ENCODE peak calls at places on chromosomes 7 and 10, in seven cellular contexts. P is ascending aorta, V is body of pancreas, S is tibial nerve, K is aorta, X is heart right ventricle, D is psoas muscle. J is an unnamed sample.

GRCh38 chr7:495761-496321 is 23.8 kb downstream of the PDGFA start:
- DNase-seq in P (no peak), V (peak; percentile 14), S (no peak), K (peak; percentile 61), X (peak; percentile 6), D (peak; percentile 9), J (no peak)

GRCh38 chr7:14761506-14762296 is 140.8 kb downstream of the DGKB start:
- DNase-seq in P (no peak), V (peak; percentile 70), S (no peak), K (no peak), X (peak; percentile 73), D (peak; percentile 82), J (no peak)

GRCh38 chr10:89563861-89564478 is 28.6 kb upstream of the SLC16A12 start:
- DNase-seq in P (no peak), V (no peak), S (no peak), K (no peak), X (no peak), D (no peak), J (peak; percentile 47)

GRCh38 chr10:79316671-79317431 is 30.4 kb upstream of the PPIF start:
- DNase-seq in P (no peak), V (no peak), S (no peak), K (peak; percentile 75), X (no peak), D (no peak), J (no peak)

GRCh38 chr7:7761974-7762769 is 43.8 kb upstream of the RPA3 start:
- DNase-seq in P (no peak), V (no peak), S (no peak), K (no peak), X (no peak), D (no peak), J (no peak)

GRCh38 chr7:37265006-37265405 is 183.7 kb downstream of the ELMO1 start:
- DNase-seq in P (no peak), V (no peak), S (no peak), K (no peak), X (no peak), D (no peak), J (no peak)

GRCh38 chr10:70378122-70378521 is 4.3 kb downstream of the LRRC20 start:
- DNase-seq in P (no peak), V (peak; percentile 53), S (no peak), K (no peak), X (no peak), D (peak; percentile 46), J (no peak)

GRCh38 chr7:16028103-16028502 is 341.6 kb upstream of the MEOX2 start:
- DNase-seq in P (no peak), V (no peak), S (no peak), K (no peak), X (no peak), D (no peak), J (no peak)

GRCh38 chr7:70693300-70693689 is 438.6 kb upstream of the GALNT17 start:
- DNase-seq in P (peak; percentile 64), V (no peak), S (no peak), K (peak; percentile 80), X (no peak), D (peak; percentile 30), J (no peak)

GRCh38 chr7:17608114-17608833 is 309.8 kb downstream of the AHR start:
- DNase-seq in P (no peak), V (no peak), S (no peak), K (no peak), X (no peak), D (no peak), J (no peak)

GRCh38 chr7:155467846-155468821 is 10.2 kb downstream of the EN2 start:
- DNase-seq in P (no peak), V (peak; percentile 13), S (no peak), K (peak; percentile 74), X (no peak), D (no peak), J (peak; percentile 64)

DNA sequence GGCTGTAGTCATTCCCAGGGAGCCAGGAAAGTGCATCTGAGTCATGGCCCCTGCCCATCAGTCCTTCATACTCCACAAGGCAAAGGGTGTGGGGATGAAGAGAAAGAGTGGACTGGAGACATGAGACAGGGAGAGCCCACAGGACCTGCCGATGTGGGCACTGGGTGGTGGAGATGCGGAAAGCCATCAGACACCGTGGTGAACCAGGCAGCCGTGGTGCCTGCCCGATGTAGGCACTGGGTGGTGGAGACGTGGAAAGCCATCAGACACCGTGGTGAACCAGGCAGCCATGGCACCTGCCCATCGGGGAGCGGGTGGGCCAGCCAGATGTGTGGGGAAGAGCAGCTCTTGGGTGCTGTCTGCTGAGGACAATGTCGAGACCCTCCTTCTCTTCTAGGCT is 58.6 kb downstream of the AFAP1L2 start:
- DNase-seq in P (no peak), V (no peak), S (no peak), K (no peak), X (no peak), D (no peak), J (no peak)
- H3K4me1 ChIP-seq in P (peaks cover 12% of the 10 kb centered on the region), V (no peaks in the 10 kb centered on the region), S (peaks cover 60% of the 10 kb centered on the region), K (no peaks in the 10 kb centered on the region), X (peaks cover 10% of the 10 kb centered on the region), D (no peaks in the 10 kb centered on the region), J (no peaks in the 10 kb centered on the region)

GRCh38 chr10:822197-822596 is 109.3 kb downstream of the LARP4B start:
- DNase-seq in P (no peak), V (no peak), S (no peak), K (no peak), X (no peak), D (no peak), J (no peak)
- H3K36me3 ChIP-seq in P (peaks cover 69% of the 10 kb centered on the region), V (peaks cover 1% of the 10 kb centered on the region), S (no peaks in the 10 kb centered on the region), K (peaks cover 2% of the 10 kb centered on the region), X (peaks cover 47% of the 10 kb centered on the region), D (peaks cover 95% of the 10 kb centered on the region), J (peaks cover 79% of the 10 kb centered on the region)

GRCh38 chr10:17426263-17426600 is 28.2 kb downstream of the ST8SIA6 start:
- DNase-seq in P (no peak), V (no peak), S (no peak), K (no peak), X (no peak), D (no peak), J (no peak)

GRCh38 chr10:17428616-17429097 is 25.7 kb downstream of the ST8SIA6 start:
- DNase-seq in P (no peak), V (no peak), S (no peak), K (no peak), X (no peak), D (no peak), J (no peak)

GRCh38 chr10:17427201-17427600 is 27.2 kb downstream of the ST8SIA6 start:
- DNase-seq in P (no peak), V (no peak), S (no peak), K (no peak), X (no peak), D (no peak), J (no peak)

GRCh38 chr10:17429490-17429889 is 24.9 kb downstream of the ST8SIA6 start:
- DNase-seq in P (no peak), V (no peak), S (no peak), K (no peak), X (no peak), D (no peak), J (no peak)

DNA sequence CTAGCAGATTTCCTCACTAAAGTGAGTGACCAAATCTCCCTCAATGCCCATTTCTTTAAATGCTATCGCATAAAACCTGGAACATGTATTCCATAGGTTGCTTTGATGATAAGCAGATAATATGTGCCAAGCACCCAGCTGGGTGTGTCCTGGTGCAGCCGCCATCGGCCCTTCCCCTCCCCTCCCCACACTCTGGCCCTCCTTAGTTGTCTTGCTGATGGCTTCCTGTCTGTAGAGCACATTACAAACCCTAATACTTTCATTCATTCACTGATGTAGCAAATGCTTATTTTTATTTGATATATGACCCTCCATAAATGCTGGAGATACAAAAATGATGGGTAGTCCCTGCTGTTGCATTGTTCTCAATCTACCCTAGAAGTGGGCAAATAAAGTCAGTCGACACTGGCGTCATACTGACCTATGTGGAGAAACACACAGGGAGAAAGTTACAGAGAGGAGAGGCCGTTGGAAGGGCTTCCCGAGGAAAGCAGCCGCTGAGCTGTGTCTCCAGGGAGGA is 26.2 kb downstream of the ST8SIA6 start:
- DNase-seq in P (no peak), V (no peak), S (no peak), K (no peak), X (no peak), D (no peak), J (no peak)
- H3K4me1 ChIP-seq in P (peaks cover 3% of the 10 kb centered on the region), V (no peaks in the 10 kb centered on the region), S (no peaks in the 10 kb centered on the region), K (no peaks in the 10 kb centered on the region), X (peaks cover 52% of the 10 kb centered on the region), D (no peaks in the 10 kb centered on the region), J (no peaks in the 10 kb centered on the region)

GRCh38 chr7:99626661-99627060 is 9.9 kb downstream of the ZSCAN25 start:
- DNase-seq in P (no peak), V (no peak), S (no peak), K (no peak), X (no peak), D (no peak), J (no peak)
- H3K36me3 ChIP-seq in P (peaks cover 74% of the 10 kb centered on the region), V (no peaks in the 10 kb centered on the region), S (no peaks in the 10 kb centered on the region), K (peaks cover 4% of the 10 kb centered on the region), X (peaks cover 79% of the 10 kb centered on the region), D (peaks cover 100% of the 10 kb centered on the region), J (peaks cover 82% of the 10 kb centered on the region)

GRCh38 chr10:110668443-110668842 is 24.3 kb downstream of the RBM20 start:
- DNase-seq in P (no peak), V (no peak), S (no peak), K (no peak), X (no peak), D (no peak), J (no peak)
- H3K4me1 ChIP-seq in P (peaks cover 9% of the 10 kb centered on the region), V (peaks cover 4% of the 10 kb centered on the region), S (peaks cover 7% of the 10 kb centered on the region), K (peaks cover 2% of the 10 kb centered on the region), X (peaks cover 13% of the 10 kb centered on the region), D (peaks cover 60% of the 10 kb centered on the region), J (peaks cover 55% of the 10 kb centered on the region)

DNA sequence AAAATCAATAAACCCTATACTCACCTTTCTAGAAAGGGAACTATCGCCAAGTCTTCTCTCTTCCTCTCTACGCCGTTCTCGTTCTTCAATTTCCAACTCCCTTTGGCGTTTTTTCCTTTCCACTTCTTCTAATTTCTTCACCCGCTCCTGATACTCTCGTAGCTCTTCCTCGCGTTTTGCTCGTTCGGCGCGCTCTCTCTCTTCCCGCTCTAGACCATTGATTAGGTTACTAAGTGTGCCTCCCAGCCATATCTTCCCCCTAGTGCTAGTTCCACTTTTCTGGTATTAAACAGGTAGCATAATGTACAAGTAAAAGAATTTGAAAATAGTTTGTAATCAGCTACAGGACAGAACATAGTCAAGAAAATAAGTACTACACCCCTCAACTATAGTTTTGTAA is 20.3 kb downstream of the NANOS1 start:
- DNase-seq in P (no peak), V (no peak), S (no peak), K (no peak), X (no peak), D (no peak), J (no peak)
- H3K36me3 ChIP-seq in P (peaks cover 72% of the 10 kb centered on the region), V (peaks cover 27% of the 10 kb centered on the region), S (no peaks in the 10 kb centered on the region), K (peaks cover 17% of the 10 kb centered on the region), X (peaks cover 83% of the 10 kb centered on the region), D (peaks cover 100% of the 10 kb centered on the region), J (peaks cover 98% of the 10 kb centered on the region)

DNA sequence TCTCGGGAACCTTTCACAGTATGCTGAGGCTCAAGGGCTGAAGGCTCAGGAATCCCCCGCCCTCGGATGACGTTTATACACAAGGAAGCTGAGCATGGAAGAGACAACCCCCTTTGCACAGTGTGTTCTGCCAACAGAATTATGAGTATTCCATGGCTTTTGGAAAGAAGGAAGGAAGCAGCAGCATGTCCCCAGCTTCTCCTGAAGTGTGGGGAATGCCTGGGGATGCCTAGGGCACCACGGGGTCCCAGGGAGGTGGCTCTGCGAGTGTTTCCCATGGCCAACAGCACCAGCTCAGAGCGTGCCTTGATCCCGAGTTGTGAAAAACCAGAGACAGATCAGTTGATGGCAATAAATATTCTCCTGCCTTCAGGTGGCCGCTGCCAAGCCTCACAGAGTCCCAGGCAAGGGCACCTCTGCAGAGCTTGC is 88.8 kb upstream of the DDC start:
- DNase-seq in P (peak; percentile 89), V (no peak), S (no peak), K (peak; percentile 81), X (no peak), D (peak; percentile 72), J (no peak)
- H3K4me1 ChIP-seq in P (peaks cover 54% of the 10 kb centered on the region), V (peaks cover 17% of the 10 kb centered on the region), S (peaks cover 31% of the 10 kb centered on the region), K (peaks cover 7% of the 10 kb centered on the region), X (peaks cover 61% of the 10 kb centered on the region), D (peaks cover 70% of the 10 kb centered on the region), J (no peaks in the 10 kb centered on the region)